ENCODE peak calls at places on chromosomes 6 and 20, in nine cellular contexts. M is H1, Z is suprapubic skin, V is esophagus muscularis mucosa, S is sigmoid colon, L is stomach, Q is K562, O is upper lobe of left lung, R is HepG2. Y is an unnamed sample.
A peak's percentile ranks its signal among the peaks of the same experiment; 100 is the strongest.

GRCh38 chr6:89350281-89351037 is 2.1 kb downstream of the UBE2J1 start:
- DNase-seq in Z (no peak), Q (peak; percentile 26), S (no peak), O (no peak), V (no peak), R (no peak), M (no peak), L (no peak), Y (no peak)

GRCh38 chr6:41097467-41098090 is 24.8 kb downstream of the NFYA start:
- DNase-seq in V (no peak), M (no peak), Q (no peak), L (no peak), S (no peak), Z (no peak), O (no peak), R (no peak), Y (no peak)

GRCh38 chr20:56359212-56360132 is 698 bp downstream of the FAM210B start:
- DNase-seq in Q (no peak), M (no peak), O (peak; percentile 84), L (peak; percentile 38), Z (peak; percentile 85), S (peak; percentile 78), V (no peak), R (peak; percentile 79), Y (peak; percentile 47)

GRCh38 chr20:62182469-62183425 is at the start of gene MTG2:
- DNase-seq in O (peak; percentile 97), S (peak; percentile 97), R (peak; percentile 98), L (peak; percentile 96), M (peak; percentile 90), V (peak; percentile 98), Q (peak; percentile 98), Z (peak; percentile 97), Y (peak; percentile 96)

GRCh38 chr20:63973636-63974401 is 4.1 kb upstream of the ZNF512B start:
- DNase-seq in O (peak; percentile 98), V (peak; percentile 96), Z (peak; percentile 93), M (no peak), S (peak; percentile 93), L (peak; percentile 90), R (peak; percentile 86), Q (peak; percentile 89), Y (peak; percentile 89)

GRCh38 chr6:43935921-43936320 is 165.9 kb downstream of the VEGFA start:
- DNase-seq in L (no peak), V (no peak), M (no peak), O (no peak), Q (no peak), Z (peak; percentile 53), S (peak; percentile 13), R (no peak), Y (no peak)

GRCh38 chr20:52268184-52268583 is 76.6 kb upstream of the ZFP64 start:
- DNase-seq in O (no peak), R (no peak), L (no peak), S (no peak), Q (no peak), V (no peak), M (no peak), Z (no peak), Y (no peak)

GRCh38 chr6:45661667-45662066 is 283.9 kb upstream of the SUPT3H start:
- DNase-seq in R (no peak), Q (no peak), L (no peak), S (no peak), M (no peak), Z (no peak), V (no peak), O (no peak), Y (no peak)

GRCh38 chr6:160949531-160949930 is 42.0 kb upstream of the MAP3K4 start:
- DNase-seq in O (no peak), R (no peak), Q (no peak), M (no peak), V (no peak), L (no peak), Z (no peak), S (no peak), Y (no peak)

GRCh38 chr6:40845588-40845987 is 193.4 kb downstream of the UNC5CL start:
- DNase-seq in O (no peak), Z (no peak), R (peak; percentile 48), V (no peak), S (no peak), Q (peak; percentile 48), L (peak; percentile 53), M (peak; percentile 25), Y (peak; percentile 12)

GRCh38 chr20:371755-372542 is 8.6 kb upstream of the TRIB3 start:
- DNase-seq in M (no peak), Q (peak; percentile 87), R (peak; percentile 99), L (peak; percentile 71), Z (no peak), O (no peak), V (no peak), S (peak; percentile 77), Y (peak; percentile 59)

GRCh38 chr20:15214051-15214450 is 876.6 kb upstream of the FLRT3 start:
- DNase-seq in Z (no peak), S (no peak), R (no peak), Q (no peak), V (no peak), L (no peak), O (no peak), M (no peak), Y (no peak)

GRCh38 chr6:134729590-134729989 is 220.3 kb downstream of the ALDH8A1 start:
- DNase-seq in Q (no peak), V (no peak), O (no peak), S (no peak), Z (no peak), M (no peak), L (no peak), R (no peak), Y (no peak)

GRCh38 chr20:10637062-10637559 is 36.7 kb downstream of the JAG1 start:
- DNase-seq in R (no peak), Q (no peak), O (peak; percentile 51), L (no peak), V (no peak), M (no peak), Z (no peak), S (peak; percentile 85), Y (no peak)

GRCh38 chr6:30396833-30397479 is 52.0 kb downstream of the RPP21 start:
- DNase-seq in Z (peak; percentile 87), R (peak; percentile 58), Q (peak; percentile 92), M (peak; percentile 53), L (peak; percentile 88), V (peak; percentile 94), O (peak; percentile 99), S (peak; percentile 86), Y (peak; percentile 83)

GRCh38 chr6:42071881-42072583 is 21.7 kb downstream of the TAF8 start:
- DNase-seq in M (no peak), Q (no peak), S (no peak), L (no peak), O (no peak), V (no peak), R (no peak), Z (no peak), Y (no peak)

GRCh38 chr20:10986586-10986985 is 312.8 kb upstream of the JAG1 start:
- DNase-seq in V (peak; percentile 84), S (no peak), Z (no peak), R (no peak), L (no peak), Q (no peak), M (no peak), O (no peak), Y (no peak)

GRCh38 chr6:15522856-15523529 is 139.8 kb downstream of the DTNBP1 start:
- DNase-seq in L (peak; percentile 21), V (no peak), Z (no peak), R (no peak), M (no peak), O (no peak), Q (no peak), S (peak; percentile 34), Y (no peak)
- TF ChIP-seq EP300 in L (no peak), V (no peak), Z (no peak), R (no peak), M (no peak), O (no peak), Q (no peak), S (no peak), Y (no peak)

DNA sequence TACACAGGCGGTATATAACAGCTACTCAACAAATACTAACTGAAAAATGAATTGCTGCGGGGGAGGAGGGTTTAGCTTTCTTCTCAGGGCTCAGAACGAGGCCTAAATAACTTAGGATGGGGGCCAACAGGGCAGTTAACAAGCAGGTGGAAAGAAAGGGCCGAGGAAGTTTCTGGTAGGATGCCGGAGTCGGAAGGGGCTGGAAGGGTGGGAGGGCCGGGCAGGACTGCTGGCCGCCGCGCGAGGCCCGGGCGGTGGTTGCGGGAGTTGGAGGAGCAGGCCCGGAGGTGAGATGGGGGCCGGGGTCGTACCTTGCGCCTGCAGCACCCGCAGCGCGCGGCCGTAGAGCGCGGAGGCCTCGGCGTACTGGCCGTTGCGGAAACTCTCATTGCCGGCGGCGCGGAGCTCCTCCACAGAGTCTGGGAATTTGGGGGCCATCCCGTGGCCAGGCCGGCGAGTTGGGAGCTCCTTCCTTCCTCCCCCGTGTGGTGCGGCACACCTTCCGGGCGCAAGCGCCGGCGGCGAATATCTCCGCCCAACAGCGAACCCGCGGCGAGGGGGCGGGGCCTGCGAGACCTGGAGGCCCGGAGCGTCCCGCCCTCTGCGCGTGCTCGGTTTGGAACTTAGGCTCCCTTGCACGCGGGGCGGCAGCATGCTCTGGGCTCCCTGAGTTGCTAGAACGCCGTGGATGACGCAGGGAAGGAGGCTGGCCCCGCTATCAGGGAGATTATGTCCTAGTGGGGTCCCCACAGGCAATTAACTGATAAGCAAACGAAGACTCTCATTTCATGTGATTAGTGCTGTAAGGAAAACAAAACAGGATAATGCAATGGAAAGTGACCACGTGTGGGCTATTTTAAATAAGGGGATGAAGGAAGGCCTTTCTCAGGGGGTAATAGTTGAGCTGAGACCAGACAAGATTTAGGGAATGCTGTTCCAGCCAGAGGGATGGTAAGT is at the start of gene TOMM34:
- DNase-seq in O (peak; percentile 99), S (peak; percentile 97), Z (peak; percentile 94), V (peak; percentile 97), R (peak; percentile 94), M (peak; percentile 59), L (peak; percentile 98), Q (peak; percentile 98), Y (peak; percentile 97)
- TF ChIP-seq POLR2A in O (peak; percentile 83), S (peak; percentile 59), Z (peak; percentile 53), V (no peak), R (peak; percentile 90), M (peak; percentile 90), L (peak; percentile 66), Q (peak; percentile 90), Y (peak; percentile 73)

GRCh38 chr20:41172296-41173140 is 35.2 kb downstream of the PLCG1 start:
- DNase-seq in O (no peak), R (no peak), M (no peak), L (peak; percentile 25), S (peak; percentile 75), V (no peak), Z (peak; percentile 77), Q (no peak), Y (peak; percentile 8)
- TF ChIP-seq POLR2AphosphoS5 in O (no peak), R (no peak), M (no peak), L (no peak), S (no peak), V (no peak), Z (no peak), Q (no peak), Y (no peak)

DNA sequence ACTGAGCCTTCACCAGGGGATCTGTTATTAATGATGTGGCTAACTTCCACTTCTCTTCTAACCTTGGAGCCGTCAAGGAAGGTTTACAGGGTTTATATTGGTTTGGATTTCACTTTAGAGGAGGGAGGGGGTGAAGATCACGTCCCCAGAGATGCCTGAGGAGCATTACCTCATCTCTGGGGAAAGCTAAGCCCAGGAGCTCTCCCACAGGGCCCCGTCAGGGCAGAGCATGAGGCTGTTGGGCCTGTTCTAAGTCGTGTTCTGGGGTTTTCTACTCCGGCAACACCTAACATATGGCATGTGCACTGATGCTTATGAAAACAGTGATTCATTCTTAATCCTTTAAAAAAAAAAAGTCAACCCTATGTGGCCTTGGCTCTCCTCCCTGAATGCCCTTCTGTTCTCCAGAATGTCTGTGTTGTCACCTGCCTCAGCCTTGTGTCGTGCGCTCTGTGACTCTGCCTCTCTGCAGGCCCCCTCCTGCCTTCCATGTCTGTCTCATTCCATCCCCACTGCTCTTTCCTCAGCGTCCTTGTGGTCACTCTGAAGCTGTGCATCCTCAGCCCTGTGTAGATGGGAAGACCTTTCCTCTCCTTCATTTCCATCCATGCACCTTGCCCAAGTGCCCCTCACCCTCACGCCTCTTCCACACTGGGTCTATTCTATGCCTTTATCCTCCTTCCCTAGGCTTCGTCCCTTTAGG is 97.4 kb upstream of the JARID2 start:
- DNase-seq in S (no peak), V (no peak), O (no peak), L (no peak), Z (no peak), M (no peak), R (peak; percentile 74), Q (no peak), Y (no peak)
- TF ChIP-seq EP300 in S (no peak), V (no peak), O (no peak), L (no peak), Z (no peak), M (no peak), R (no peak), Q (no peak), Y (no peak)